ENCODE peak calls at places on chromosomes 5 and 9, in five cellular contexts. W is activated gamma-delta T cell; R is nephron progenitor cell; L is fibroblast of lung; E is CD8-positive, alpha-beta memory T cell. H is an unnamed sample.

GRCh38 chr5:1555011-1555807 is 31.4 kb upstream of the LPCAT1 start:
- DNase-seq in W (no peak), R (no peak), L (peak), E (no peak), H (no peak)

GRCh38 chr9:13860926-13861325 is 453.0 kb downstream of the NFIB start:
- DNase-seq in W (no peak), R (no peak), L (no peak), E (no peak), H (no peak)

GRCh38 chr9:76136986-76137385 is 246.5 kb downstream of the PCSK5 start:
- DNase-seq in W (no peak), R (no peak), L (peak), E (no peak), H (no peak)

GRCh38 chr5:58322453-58322852 is 137.4 kb downstream of the PLK2 start:
- DNase-seq in W (no peak), R (no peak), L (peak), E (no peak), H (no peak)

GRCh38 chr9:91486699-91487497 is 63.3 kb upstream of the NFIL3 start:
- DNase-seq in W (no peak), R (no peak), L (peak), E (no peak), H (no peak)

GRCh38 chr5:2156358-2157059 is 273.8 kb upstream of the IRX4 start:
- DNase-seq in W (no peak), R (no peak), L (no peak), E (no peak), H (no peak)

GRCh38 chr9:14687042-14687719 is 6.1 kb downstream of the ZDHHC21 start:
- DNase-seq in W (no peak), R (no peak), L (peak), E (no peak), H (no peak)

GRCh38 chr5:88384901-88385300 is 116.3 kb upstream of the TMEM161B start:
- DNase-seq in W (no peak), R (no peak), L (no peak), E (no peak), H (no peak)

GRCh38 chr5:14267166-14267838 is 124.2 kb downstream of the TRIO start:
- DNase-seq in W (no peak), R (no peak), L (peak), E (no peak), H (no peak)

GRCh38 chr5:139180850-139181785 is 17.1 kb downstream of the SIL1 start:
- DNase-seq in W (no peak), R (no peak), L (peak), E (no peak), H (no peak)

GRCh38 chr9:4092793-4093709 is 206.8 kb downstream of the GLIS3 start:
- DNase-seq in W (no peak), R (no peak), L (no peak), E (no peak), H (no peak)

GRCh38 chr5:40033411-40033810 is 608.6 kb upstream of the DAB2 start:
- DNase-seq in W (no peak), R (no peak), L (no peak), E (peak), H (no peak)

GRCh38 chr5:78647411-78647818 is 1.2 kb downstream of the LHFPL2 start:
- DNase-seq in W (no peak), R (no peak), L (peak), E (no peak), H (no peak)

GRCh38 chr9:35236692-35237091 is 74.9 kb downstream of the UNC13B start:
- DNase-seq in W (no peak), R (no peak), L (no peak), E (no peak), H (no peak)

GRCh38 chr5:170861855-170862766 is at the start of gene RANBP17:
- DNase-seq in W (peak), R (peak), L (peak), E (no peak), H (peak)

GRCh38 chr5:172683696-172684464 is 42.8 kb downstream of the NEURL1B start:
- DNase-seq in W (peak), R (peak), L (no peak), E (peak), H (peak)

GRCh38 chr5:158841481-158841880 is 258.2 kb downstream of the EBF1 start:
- DNase-seq in W (no peak), R (no peak), L (no peak), E (no peak), H (no peak)

GRCh38 chr5:176365663-176366574 is 632 bp downstream of the ARL10 start:
- DNase-seq in W (peak), R (peak), L (peak), E (peak), H (peak)

GRCh38 chr9:88173378-88173999 is 35.2 kb upstream of the SPATA31C2 start:
- DNase-seq in W (no peak), R (peak), L (peak), E (peak), H (peak)

GRCh38 chr5:112687306-112687705 is 50.4 kb upstream of the APC start:
- DNase-seq in W (no peak), R (no peak), L (no peak), E (no peak), H (no peak)

GRCh38 chr9:124708633-124709032 is 62.5 kb downstream of the NR6A1 start:
- DNase-seq in W (no peak), R (no peak), L (peak), E (no peak), H (no peak)

GRCh38 chr5:143542798-143543144 is 139.3 kb upstream of the NR3C1 start:
- DNase-seq in W (no peak), R (no peak), L (peak), E (no peak), H (no peak)

GRCh38 chr9:13974891-13975290 is 339.1 kb downstream of the NFIB start:
- DNase-seq in W (no peak), R (no peak), L (peak), E (no peak), H (no peak)

GRCh38 chr9:131735238-131736181 is 4.4 kb downstream of the RAPGEF1 start:
- DNase-seq in W (no peak), R (no peak), L (peak), E (no peak), H (no peak)

GRCh38 chr9:32782476-32783167 is 718 bp upstream of the TMEM215 start:
- DNase-seq in W (peak), R (peak), L (no peak), E (no peak), H (peak)

GRCh38 chr9:130480673-130481072 is 35.9 kb downstream of the ASS1 start:
- DNase-seq in W (no peak), R (peak), L (no peak), E (no peak), H (peak)

GRCh38 chr5:76657683-76658311 is 34.6 kb upstream of the F2RL2 start:
- DNase-seq in W (no peak), R (no peak), L (no peak), E (no peak), H (no peak)

GRCh38 chr5:80206282-80206681 is 49.6 kb downstream of the SERINC5 start:
- DNase-seq in W (no peak), R (no peak), L (peak), E (no peak), H (no peak)

GRCh38 chr5:36689225-36689624 is 82.8 kb downstream of the SLC1A3 start:
- DNase-seq in W (no peak), R (no peak), L (peak), E (no peak), H (no peak)

GRCh38 chr5:72427488-72428437 is 79.4 kb downstream of the ZNF366 start:
- DNase-seq in W (no peak), R (peak), L (peak), E (no peak), H (no peak)

GRCh38 chr5:172775326-172776234 is 4.6 kb upstream of the DUSP1 start:
- DNase-seq in W (no peak), R (no peak), L (peak), E (no peak), H (no peak)

GRCh38 chr9:134618823-134619454 is 22.7 kb upstream of the COL5A1 start:
- DNase-seq in W (no peak), R (no peak), L (no peak), E (no peak), H (peak)

GRCh38 chr5:154273963-154274827 is 83.7 kb downstream of the GALNT10 start:
- DNase-seq in W (no peak), R (no peak), L (no peak), E (no peak), H (no peak)